ENCODE peak calls at places on chromosomes 2 and 18, in six cellular contexts. One of them, this sample, is unnamed.

GRCh38 chr2:112153501-112153900 is 15.3 kb downstream of the FBLN7 start:
- DNase-seq in mesenchymal stem cell: no peak
- DNase-seq in H1: peak; percentile 27
- DNase-seq in mesendoderm: no peak
- DNase-seq in H9: no peak
- DNase-seq in IMR-90: no peak
- DNase-seq in this sample: no peak

GRCh38 chr2:157830696-157831570 is 45.2 kb downstream of the ACVR1 start:
- DNase-seq in H9: no peak
- DNase-seq in H1: no peak
- DNase-seq in mesendoderm: no peak
- DNase-seq in mesenchymal stem cell: peak; percentile 94
- DNase-seq in IMR-90: peak; percentile 97
- DNase-seq in this sample: no peak

GRCh38 chr2:45283764-45284620 is 274.7 kb upstream of the SIX2 start:
- DNase-seq in H9: no peak
- DNase-seq in IMR-90: peak; percentile 83
- DNase-seq in mesendoderm: peak; percentile 85
- DNase-seq in H1: no peak
- DNase-seq in mesenchymal stem cell: peak; percentile 21
- DNase-seq in this sample: no peak

GRCh38 chr2:86788881-86789686 is 1.6 kb downstream of the CD8A start:
- DNase-seq in H1: peak; percentile 82
- DNase-seq in H9: peak; percentile 71
- DNase-seq in IMR-90: no peak
- DNase-seq in mesenchymal stem cell: no peak
- DNase-seq in mesendoderm: peak; percentile 64
- DNase-seq in this sample: no peak

GRCh38 chr2:8120979-8121825 is 560.7 kb upstream of the ID2 start:
- DNase-seq in H1: no peak
- DNase-seq in mesenchymal stem cell: peak; percentile 22
- DNase-seq in IMR-90: peak; percentile 35
- DNase-seq in mesendoderm: no peak
- DNase-seq in H9: no peak
- DNase-seq in this sample: no peak

GRCh38 chr2:216188956-216189355 is 79.8 kb downstream of the XRCC5 start:
- DNase-seq in H1: no peak
- DNase-seq in mesenchymal stem cell: peak; percentile 45
- DNase-seq in IMR-90: peak; percentile 18
- DNase-seq in mesendoderm: no peak
- DNase-seq in H9: no peak
- DNase-seq in this sample: no peak

GRCh38 chr18:70288171-70288850 is 534 bp upstream of the SOCS6 start:
- DNase-seq in mesenchymal stem cell: peak; percentile 60
- DNase-seq in H1: peak; percentile 68
- DNase-seq in IMR-90: peak; percentile 39
- DNase-seq in H9: peak; percentile 45
- DNase-seq in mesendoderm: peak; percentile 57
- DNase-seq in this sample: peak; percentile 47

GRCh38 chr2:71859211-71859847 is 288.3 kb downstream of the CYP26B1 start:
- DNase-seq in mesendoderm: no peak
- DNase-seq in IMR-90: no peak
- DNase-seq in mesenchymal stem cell: no peak
- DNase-seq in H9: no peak
- DNase-seq in H1: no peak
- DNase-seq in this sample: no peak

GRCh38 chr2:176454893-176455810 is 185.9 kb downstream of the MTX2 start:
- DNase-seq in H9: peak; percentile 81
- DNase-seq in mesenchymal stem cell: peak; percentile 73
- DNase-seq in H1: peak; percentile 98
- DNase-seq in IMR-90: peak; percentile 65
- DNase-seq in mesendoderm: peak; percentile 77
- DNase-seq in this sample: peak; percentile 76

GRCh38 chr2:11539317-11540147 is 5.7 kb downstream of the GREB1 start:
- DNase-seq in IMR-90: no peak
- DNase-seq in H1: no peak
- DNase-seq in mesendoderm: peak; percentile 77
- DNase-seq in H9: no peak
- DNase-seq in mesenchymal stem cell: no peak
- DNase-seq in this sample: no peak

GRCh38 chr2:162919111-162919510 is 80.5 kb upstream of the KCNH7 start:
- DNase-seq in H9: no peak
- DNase-seq in mesenchymal stem cell: no peak
- DNase-seq in mesendoderm: no peak
- DNase-seq in IMR-90: no peak
- DNase-seq in H1: no peak
- DNase-seq in this sample: no peak

GRCh38 chr18:9757851-9758587 is 49.9 kb downstream of the RAB31 start:
- DNase-seq in IMR-90: peak; percentile 57
- DNase-seq in H1: no peak
- DNase-seq in mesendoderm: no peak
- DNase-seq in mesenchymal stem cell: peak; percentile 74
- DNase-seq in H9: no peak
- DNase-seq in this sample: no peak

GRCh38 chr2:232890896-232891601 is 21.0 kb downstream of the SNORC start:
- DNase-seq in H9: peak; percentile 86
- DNase-seq in mesendoderm: peak; percentile 80
- DNase-seq in H1: peak; percentile 82
- DNase-seq in mesenchymal stem cell: no peak
- DNase-seq in IMR-90: peak; percentile 27
- DNase-seq in this sample: no peak

GRCh38 chr2:19178175-19178574 is 180.2 kb downstream of the OSR1 start:
- DNase-seq in IMR-90: peak; percentile 24
- DNase-seq in mesenchymal stem cell: no peak
- DNase-seq in H9: no peak
- DNase-seq in H1: no peak
- DNase-seq in mesendoderm: no peak
- DNase-seq in this sample: no peak

GRCh38 chr18:58748899-58749595 is 77.8 kb downstream of the MALT1 start:
- DNase-seq in mesendoderm: no peak
- DNase-seq in H1: no peak
- DNase-seq in mesenchymal stem cell: no peak
- DNase-seq in H9: no peak
- DNase-seq in IMR-90: no peak
- DNase-seq in this sample: no peak

GRCh38 chr2:212863185-212863588 is 288.2 kb downstream of the IKZF2 start:
- DNase-seq in H1: peak; percentile 56
- DNase-seq in H9: peak; percentile 64
- DNase-seq in IMR-90: no peak
- DNase-seq in mesenchymal stem cell: peak; percentile 26
- DNase-seq in mesendoderm: peak; percentile 83
- DNase-seq in this sample: peak; percentile 24

GRCh38 chr2:75587954-75588587 is 27.3 kb upstream of the EVA1A start:
- DNase-seq in mesendoderm: no peak
- DNase-seq in H1: no peak
- DNase-seq in mesenchymal stem cell: peak; percentile 51
- DNase-seq in H9: no peak
- DNase-seq in IMR-90: peak; percentile 94
- DNase-seq in this sample: no peak

GRCh38 chr2:120551540-120551939 is 184.1 kb upstream of the GLI2 start:
- DNase-seq in H9: no peak
- DNase-seq in mesendoderm: no peak
- DNase-seq in IMR-90: peak; percentile 32
- DNase-seq in mesenchymal stem cell: no peak
- DNase-seq in H1: no peak
- DNase-seq in this sample: no peak

GRCh38 chr18:72107647-72108046 is 436.5 kb downstream of the CBLN2 start:
- DNase-seq in IMR-90: no peak
- DNase-seq in mesenchymal stem cell: no peak
- DNase-seq in mesendoderm: peak; percentile 72
- DNase-seq in H9: peak; percentile 58
- DNase-seq in H1: peak; percentile 54
- DNase-seq in this sample: peak; percentile 56

GRCh38 chr2:156001851-156002250 is 330.7 kb downstream of the NR4A2 start:
- DNase-seq in mesendoderm: no peak
- DNase-seq in mesenchymal stem cell: no peak
- DNase-seq in IMR-90: no peak
- DNase-seq in H1: no peak
- DNase-seq in H9: no peak
- DNase-seq in this sample: no peak

GRCh38 chr18:70496749-70497294 is 208.0 kb downstream of the SOCS6 start:
- DNase-seq in IMR-90: no peak
- DNase-seq in mesenchymal stem cell: no peak
- DNase-seq in H9: no peak
- DNase-seq in H1: no peak
- DNase-seq in mesendoderm: no peak
- DNase-seq in this sample: no peak

GRCh38 chr18:3449702-3450357 is at the start of gene TGIF1:
- DNase-seq in IMR-90: peak; percentile 77
- DNase-seq in mesendoderm: peak; percentile 95
- DNase-seq in H9: peak; percentile 77
- DNase-seq in H1: peak; percentile 82
- DNase-seq in mesenchymal stem cell: peak; percentile 86
- DNase-seq in this sample: peak; percentile 79

GRCh38 chr2:229616433-229616832 is 97.9 kb downstream of the DNER start:
- DNase-seq in H9: no peak
- DNase-seq in mesenchymal stem cell: no peak
- DNase-seq in H1: no peak
- DNase-seq in mesendoderm: no peak
- DNase-seq in IMR-90: no peak
- DNase-seq in this sample: no peak
- H3K9ac ChIP-seq in H9: no peak overlapping the region
- H3K9ac ChIP-seq in mesenchymal stem cell: no peak overlapping the region
- H3K9ac ChIP-seq in H1: no peak overlapping the region
- H3K9ac ChIP-seq in mesendoderm: no peak overlapping the region
- H3K9ac ChIP-seq in IMR-90: no peak overlapping the region
- H3K9ac ChIP-seq in this sample: no peak overlapping the region

DNA sequence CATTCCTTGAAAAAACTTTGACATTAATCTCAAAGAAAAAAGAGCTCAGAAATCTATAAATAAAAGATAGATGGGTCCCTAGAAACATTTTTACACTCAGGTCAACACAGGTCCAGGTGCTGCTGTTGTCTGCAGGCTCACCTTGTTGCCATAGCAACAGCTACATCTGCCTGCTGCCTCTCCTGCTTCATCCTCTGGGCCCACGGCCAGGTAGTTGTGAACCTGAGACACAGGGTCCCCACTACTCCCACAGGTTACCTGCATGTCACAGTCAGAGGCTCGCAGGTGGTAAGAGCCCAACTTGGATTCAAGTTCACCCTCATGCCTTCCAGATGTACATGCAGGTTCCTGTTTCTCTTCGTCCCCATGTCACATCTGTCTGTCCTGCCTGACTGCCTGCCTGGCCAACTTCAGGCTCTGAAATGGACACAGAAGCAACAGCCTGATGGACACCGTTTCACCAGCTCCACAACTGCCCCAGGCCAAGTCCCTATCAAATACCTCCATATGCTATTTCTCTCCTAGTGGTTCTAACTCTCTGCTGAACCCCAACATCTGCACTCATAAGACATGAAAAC is 88.3 kb upstream of the SALL3 start:
- DNase-seq in H9: no peak
- DNase-seq in mesenchymal stem cell: no peak
- DNase-seq in mesendoderm: no peak
- DNase-seq in IMR-90: no peak
- DNase-seq in H1: no peak
- DNase-seq in this sample: no peak
- H2AK5ac ChIP-seq in H9: no peak overlapping the region
- H2AK5ac ChIP-seq in mesenchymal stem cell: no peak overlapping the region
- H2AK5ac ChIP-seq in mesendoderm: no peak overlapping the region
- H2AK5ac ChIP-seq in IMR-90: no peak overlapping the region
- H2AK5ac ChIP-seq in H1: no peak overlapping the region
- H2AK5ac ChIP-seq in this sample: no peak overlapping the region

GRCh38 chr2:28312307-28313278 is 80.1 kb upstream of the FOSL2 start:
- DNase-seq in mesenchymal stem cell: no peak
- DNase-seq in H9: no peak
- DNase-seq in IMR-90: no peak
- DNase-seq in mesendoderm: no peak
- DNase-seq in H1: no peak
- DNase-seq in this sample: no peak
- H3K4me2 ChIP-seq in mesenchymal stem cell: no peak overlapping the region
- H3K4me2 ChIP-seq in H9: no peak overlapping the region
- H3K4me2 ChIP-seq in IMR-90: no peak overlapping the region
- H3K4me2 ChIP-seq in mesendoderm: no peak overlapping the region
- H3K4me2 ChIP-seq in H1: no peak overlapping the region
- H3K4me2 ChIP-seq in this sample: no peak overlapping the region

DNA sequence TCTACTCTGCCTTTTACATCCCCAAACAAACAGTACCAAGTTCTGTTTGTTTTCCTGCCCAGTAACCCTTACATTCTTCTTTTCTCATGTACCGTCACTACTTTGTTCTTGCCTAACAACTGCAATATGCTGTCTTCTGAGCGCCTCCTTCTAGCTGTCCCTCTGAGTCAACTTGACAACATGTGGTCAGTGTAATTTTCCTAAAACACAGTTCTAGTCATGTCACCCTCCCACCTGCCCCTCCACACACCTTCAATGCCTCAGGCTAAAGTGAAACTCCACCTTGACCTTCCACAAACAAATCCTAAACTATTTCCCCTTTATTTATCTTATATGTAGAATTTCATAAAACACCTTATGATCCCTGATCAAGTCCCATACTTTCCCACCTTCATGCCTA is 124.6 kb upstream of the CD302 start:
- DNase-seq in IMR-90: no peak
- DNase-seq in mesendoderm: no peak
- DNase-seq in H9: no peak
- DNase-seq in mesenchymal stem cell: no peak
- DNase-seq in H1: no peak
- DNase-seq in this sample: no peak
- H3K9ac ChIP-seq in IMR-90: no peak overlapping the region
- H3K9ac ChIP-seq in mesendoderm: no peak overlapping the region
- H3K9ac ChIP-seq in H9: no peak overlapping the region
- H3K9ac ChIP-seq in mesenchymal stem cell: no peak overlapping the region
- H3K9ac ChIP-seq in H1: no peak overlapping the region
- H3K9ac ChIP-seq in this sample: no peak overlapping the region

DNA sequence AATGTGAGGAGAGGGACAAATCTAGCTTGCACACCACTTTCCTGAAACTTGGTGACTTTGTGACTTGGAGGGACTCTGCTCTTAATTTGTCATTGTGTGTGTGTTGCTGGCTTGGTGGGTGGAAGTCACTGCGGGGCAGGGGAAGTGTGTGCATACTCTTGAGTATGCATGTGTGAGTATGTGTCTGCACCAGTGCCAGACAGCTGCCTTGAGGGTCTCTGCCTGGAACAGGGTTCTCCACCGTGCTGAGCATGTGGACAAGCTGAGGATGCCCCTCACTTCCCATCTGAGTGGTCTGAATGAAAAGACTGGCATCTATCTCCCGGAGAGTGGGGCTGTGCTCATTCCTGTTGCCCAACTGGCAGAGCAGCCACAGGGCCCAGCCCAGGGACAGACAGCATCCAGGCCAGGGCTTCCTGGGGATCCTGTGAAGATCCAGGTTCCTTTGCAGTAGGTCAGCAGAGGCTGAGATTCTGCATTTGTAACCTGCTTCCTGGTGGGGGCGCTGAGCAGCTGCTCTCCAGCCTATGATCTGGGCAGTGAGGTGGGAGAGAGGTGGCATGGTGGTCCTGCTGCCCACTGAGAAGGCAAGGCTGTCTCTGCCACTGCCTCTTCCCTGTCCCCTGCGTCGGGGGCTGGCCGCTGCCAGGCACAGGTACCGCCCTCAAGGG is 138.9 kb upstream of the HAAO start:
- DNase-seq in H1: peak; percentile 78
- DNase-seq in IMR-90: no peak
- DNase-seq in mesenchymal stem cell: no peak
- DNase-seq in H9: peak; percentile 85
- DNase-seq in mesendoderm: peak; percentile 88
- DNase-seq in this sample: no peak
- H2AK5ac ChIP-seq in H1: peak overlapping the region; percentile 7
- H2AK5ac ChIP-seq in IMR-90: peak overlapping the region; percentile 96
- H2AK5ac ChIP-seq in mesenchymal stem cell: peak overlapping the region; percentile 40
- H2AK5ac ChIP-seq in H9: no peak overlapping the region
- H2AK5ac ChIP-seq in mesendoderm: peak overlapping the region; percentile 20
- H2AK5ac ChIP-seq in this sample: peak overlapping the region; percentile 9

GRCh38 chr2:27020337-27020948 is 12.3 kb upstream of the TMEM214 start:
- DNase-seq in H9: no peak
- DNase-seq in H1: no peak
- DNase-seq in mesenchymal stem cell: peak; percentile 56
- DNase-seq in mesendoderm: no peak
- DNase-seq in IMR-90: no peak
- DNase-seq in this sample: no peak
- H3K4me2 ChIP-seq in H9: no peak overlapping the region
- H3K4me2 ChIP-seq in H1: no peak overlapping the region
- H3K4me2 ChIP-seq in mesenchymal stem cell: no peak overlapping the region
- H3K4me2 ChIP-seq in mesendoderm: no peak overlapping the region
- H3K4me2 ChIP-seq in IMR-90: no peak overlapping the region
- H3K4me2 ChIP-seq in this sample: no peak overlapping the region